ENCODE peak calls at places on chromosomes 5 and 9, in four cellular contexts. M, Y, V and B are unnamed samples.
A peak's percentile ranks its signal among the peaks of the same experiment; 100 is the strongest.

GRCh38 chr5:33479321-33479720 is 38.6 kb downstream of the TARS1 start:
- DNase-seq in V (no peak), Y (no peak), M (no peak), B (no peak)

GRCh38 chr5:36876965-36877666 is 547 bp downstream of the NIPBL start:
- DNase-seq in M (peak; percentile 39), Y (peak; percentile 31), V (peak; percentile 62), B (no peak)

GRCh38 chr9:123749580-123750202 is 180.2 kb downstream of the DENND1A start:
- DNase-seq in Y (peak; percentile 9), M (no peak), V (no peak), B (no peak)

GRCh38 chr5:95812100-95812472 is 10.4 kb downstream of the GLRX start:
- DNase-seq in M (no peak), Y (no peak), V (no peak), B (no peak)

GRCh38 chr5:87081511-87082372 is 185.9 kb upstream of the RASA1 start:
- DNase-seq in Y (no peak), V (no peak), M (no peak), B (no peak)

GRCh38 chr5:172010278-172010677 is 3.8 kb upstream of the FBXW11 start:
- DNase-seq in Y (no peak), M (no peak), V (no peak), B (no peak)

GRCh38 chr5:138610468-138611294 is 35.5 kb upstream of the HSPA9 start:
- DNase-seq in V (peak; percentile 33), Y (peak; percentile 32), M (peak; percentile 25), B (no peak)

GRCh38 chr5:116272281-116272941 is 187.6 kb downstream of the COMMD10 start:
- DNase-seq in Y (no peak), M (no peak), V (peak; percentile 11), B (peak; percentile 18)